ENCODE peak calls at places on chromosomes 1 and 21, in four cellular contexts. T is GM12878, S is K562, G is HepG2. X is an unnamed sample.

GRCh38 chr1:153631047-153632022 is 2.5 kb upstream of the CHTOP start:
- DNase-seq in T (no peak), S (no peak), G (peak), X (no peak)

GRCh38 chr1:94759188-94759587 is 61.0 kb upstream of the SLC44A3 start:
- DNase-seq in T (no peak), G (peak), S (no peak), X (no peak)

GRCh38 chr1:39082140-39082799 is 56.1 kb downstream of the NDUFS5 start:
- DNase-seq in T (no peak), S (no peak), G (no peak), X (no peak)

GRCh38 chr1:16101618-16102017 is 28.2 kb upstream of the FAM131C start:
- DNase-seq in S (no peak), T (no peak), G (peak), X (no peak)

GRCh38 chr1:159880435-159880834 is 18.0 kb upstream of the VSIG8 start:
- DNase-seq in T (no peak), G (no peak), S (no peak), X (no peak)

GRCh38 chr1:108199231-108199657 is 899 bp downstream of the SLC25A24 start:
- DNase-seq in S (no peak), G (peak), T (no peak), X (peak)

GRCh38 chr1:224929335-224930237 is at the start of gene DNAH14:
- DNase-seq in T (no peak), G (peak), S (peak), X (peak)

GRCh38 chr1:109490029-109490933 is 3.6 kb upstream of the CYB561D1 start:
- DNase-seq in G (peak), T (no peak), S (peak), X (peak)

GRCh38 chr21:44569861-44570517 is 3.5 kb upstream of the KRTAP10-4 start:
- DNase-seq in G (no peak), T (no peak), S (no peak), X (no peak)

GRCh38 chr1:212958175-212958574 is 7.8 kb downstream of the VASH2 start:
- DNase-seq in G (no peak), S (no peak), T (no peak), X (peak)

GRCh38 chr1:32195972-32196823 is 4.2 kb upstream of the CCDC28B start:
- DNase-seq in T (no peak), S (no peak), G (no peak), X (peak)

GRCh38 chr1:151577173-151577572 is 34.7 kb upstream of the SNX27 start:
- DNase-seq in T (no peak), G (no peak), S (no peak), X (no peak)

GRCh38 chr1:67213164-67213563 is 46.9 kb downstream of the IL23R start:
- DNase-seq in G (peak), T (no peak), S (peak), X (peak)

GRCh38 chr1:1281533-1282321 is 1.5 kb downstream of the SCNN1D start:
- DNase-seq in S (peak), T (no peak), G (peak), X (peak)

GRCh38 chr1:204578867-204579664 is 62.9 kb downstream of the MDM4 start:
- DNase-seq in G (no peak), S (no peak), T (peak), X (no peak)

GRCh38 chr1:183038333-183038876 is 15.2 kb downstream of the LAMC1 start:
- DNase-seq in S (no peak), T (no peak), G (no peak), X (no peak)

GRCh38 chr1:93576346-93576745 is 105.3 kb downstream of the BCAR3 start:
- DNase-seq in S (no peak), T (no peak), G (no peak), X (no peak)

GRCh38 chr1:184199036-184199796 is 147.7 kb downstream of the TSEN15 start:
- DNase-seq in S (no peak), G (no peak), T (no peak), X (peak)

GRCh38 chr1:12177999-12178441 is 11.2 kb downstream of the TNFRSF1B start:
- DNase-seq in T (no peak), S (no peak), G (no peak), X (peak)
- TF ChIP-seq MXI1 in T (no peak), S (no peak), G (no peak), X (no peak)

DNA sequence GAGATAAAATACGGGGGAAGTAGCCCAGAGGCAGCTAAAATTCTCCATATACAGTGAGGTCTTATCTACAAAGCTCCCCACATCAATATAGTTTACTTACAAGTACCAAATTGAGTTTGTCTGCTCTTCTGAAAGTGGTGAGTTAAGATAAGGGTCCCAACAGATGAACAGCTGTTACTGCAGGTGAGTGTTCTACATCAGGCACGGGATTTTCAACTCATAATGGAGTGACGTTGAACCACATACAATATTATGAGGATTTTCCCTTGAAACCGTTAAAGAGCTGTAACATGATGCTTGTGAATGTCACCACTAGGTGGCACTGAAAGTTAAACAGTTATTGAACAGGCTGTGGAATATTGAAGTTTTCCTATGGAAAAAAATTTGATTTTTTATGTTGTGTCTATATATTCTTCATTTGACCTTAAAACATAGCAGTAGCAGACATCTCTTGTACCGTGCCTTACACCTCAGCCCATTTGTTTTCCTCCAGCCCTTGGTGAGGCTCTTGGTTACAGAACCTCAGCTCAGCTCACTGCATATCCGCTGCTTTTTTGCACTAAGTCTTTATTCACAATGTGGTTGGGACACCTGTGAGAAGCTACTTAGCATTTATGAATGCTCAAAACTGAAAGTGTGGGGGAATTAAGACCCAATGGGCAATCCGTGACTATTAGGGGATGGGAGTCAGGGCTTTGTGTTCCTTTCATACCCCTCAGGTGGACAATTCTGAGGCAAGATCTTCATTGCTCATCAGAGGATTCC is 23.2 kb downstream of the CD1D start:
- DNase-seq in T (peak), S (peak), G (peak), X (peak)
- TF ChIP-seq BHLHE40 in T (peak), S (peak), G (no peak), X (no peak)

DNA sequence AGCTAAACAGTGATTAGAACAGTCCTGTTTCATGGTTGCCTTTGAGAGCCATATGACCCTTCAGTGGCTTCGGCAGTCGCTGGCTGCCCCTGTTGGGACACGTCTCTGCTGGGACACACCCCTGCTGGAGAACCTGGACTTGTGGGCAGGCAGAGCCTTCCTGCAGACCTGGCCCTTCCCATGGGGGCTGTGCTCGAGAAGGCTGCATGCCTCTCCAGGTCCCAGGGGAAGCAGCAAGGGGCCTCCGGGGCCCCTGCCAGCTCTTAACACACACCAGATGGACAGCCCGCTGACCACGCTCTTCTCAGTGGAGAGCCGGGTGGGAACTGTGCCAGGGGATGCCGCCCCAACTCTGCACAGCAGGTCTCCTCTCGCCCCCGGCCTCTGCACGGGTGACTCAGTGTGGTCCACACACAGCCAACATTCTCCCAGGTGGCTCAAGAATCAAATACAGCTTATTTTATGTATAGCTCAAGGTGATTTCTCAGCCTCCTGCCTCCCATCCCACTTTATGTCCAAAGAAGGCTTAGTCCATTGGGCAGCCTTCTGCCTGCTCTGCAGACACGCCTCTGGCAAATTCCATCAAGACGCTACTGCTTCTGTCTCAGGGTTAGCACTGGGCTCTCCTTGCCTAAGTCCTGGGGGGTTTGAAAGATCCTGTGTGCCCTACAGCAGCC is 450.8 kb downstream of the KIF26B start:
- DNase-seq in T (no peak), S (no peak), G (no peak), X (peak)
- TF ChIP-seq MXI1 in T (no peak), S (no peak), G (no peak), X (no peak)

GRCh38 chr21:33061233-33061632 is 8.7 kb upstream of the OLIG1 start:
- DNase-seq in G (no peak), T (no peak), S (no peak), X (no peak)

GRCh38 chr21:33057385-33057940 is 12.5 kb upstream of the OLIG1 start:
- DNase-seq in G (no peak), T (no peak), S (no peak), X (no peak)

GRCh38 chr21:33063365-33063883 is 6.5 kb upstream of the OLIG1 start:
- DNase-seq in G (no peak), S (no peak), T (no peak), X (no peak)

GRCh38 chr21:33058468-33059318 is 11.2 kb upstream of the OLIG1 start:
- DNase-seq in G (no peak), T (no peak), S (no peak), X (no peak)

DNA sequence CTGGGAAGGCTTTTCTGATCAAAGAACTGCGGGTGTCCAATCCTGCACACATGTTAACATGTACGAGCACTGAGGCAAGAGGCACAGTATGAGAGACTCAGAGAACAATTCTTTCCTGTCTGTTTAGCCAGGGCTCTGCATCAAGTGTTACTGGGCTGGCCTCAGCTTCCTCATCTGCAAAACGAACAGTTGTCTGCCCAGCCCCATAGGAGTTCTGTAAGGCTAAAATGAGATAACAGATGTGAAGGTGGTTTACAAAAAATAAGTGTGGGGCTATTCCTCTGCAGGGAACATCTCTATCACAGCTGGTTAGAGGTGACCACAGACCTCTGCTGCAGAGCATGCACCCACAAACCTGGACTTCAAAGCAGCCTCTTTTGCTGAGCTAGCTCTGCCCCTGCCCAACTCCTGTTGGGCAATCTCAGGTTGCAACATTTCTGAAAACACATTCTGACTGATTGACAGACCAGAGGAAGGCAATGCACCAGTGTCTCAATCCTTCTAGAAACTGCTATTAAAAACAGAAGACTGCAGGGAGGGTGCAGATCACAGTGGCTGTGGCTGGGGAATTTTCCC is 10.5 kb upstream of the OLIG1 start:
- DNase-seq in S (no peak), G (peak), T (no peak), X (no peak)
- TF ChIP-seq BHLHE40 in S (no peak), G (no peak), T (no peak), X (no peak)